ENCODE peak calls at places on chromosomes 1 and 21, in five cellular contexts. Q is HepG2, F is H1, E is GM12878, W is SK-N-SH. Z is an unnamed sample.
A peak's percentile ranks its signal among the peaks of the same experiment; 100 is the strongest.

GRCh38 chr1:227869851-227870305 is 54.4 kb downstream of the PRSS38 start:
- DNase-seq in Q (no peak), F (no peak), E (no peak), W (no peak), Z (no peak)

GRCh38 chr1:171807547-171807946 is 26.1 kb downstream of the METTL13 start:
- DNase-seq in Q (no peak), F (no peak), E (no peak), W (no peak), Z (no peak)

GRCh38 chr1:54987830-54988705 is 7.6 kb downstream of the TMEM61 start:
- DNase-seq in Q (no peak), F (no peak), E (no peak), W (peak; percentile 84), Z (no peak)

GRCh38 chr1:169044296-169044695 is 62.2 kb upstream of the ATP1B1 start:
- DNase-seq in Q (no peak), F (no peak), E (peak; percentile 76), W (no peak), Z (no peak)

GRCh38 chr1:207883660-207884245 is 27.2 kb downstream of the CD34 start:
- DNase-seq in Q (no peak), F (no peak), E (no peak), W (no peak), Z (no peak)

GRCh38 chr1:77978293-77978968 is 441 bp downstream of the FUBP1 start:
- DNase-seq in Q (peak; percentile 92), F (peak; percentile 34), E (peak; percentile 89), W (peak; percentile 74), Z (peak; percentile 88)

GRCh38 chr1:101150676-101151075 is 86.1 kb upstream of the S1PR1 start:
- DNase-seq in Q (peak; percentile 46), F (no peak), E (no peak), W (no peak), Z (no peak)

GRCh38 chr1:108041360-108042143 is 76.6 kb upstream of the VAV3 start:
- DNase-seq in Q (no peak), F (no peak), E (no peak), W (no peak), Z (no peak)

GRCh38 chr1:81170721-81171120 is 630.0 kb upstream of the ADGRL2 start:
- DNase-seq in Q (no peak), F (no peak), E (no peak), W (no peak), Z (no peak)

GRCh38 chr1:167645161-167645560 is 15.1 kb downstream of the RCSD1 start:
- DNase-seq in Q (no peak), F (no peak), E (no peak), W (no peak), Z (no peak)

GRCh38 chr1:81477704-81478103 is 323.0 kb upstream of the ADGRL2 start:
- DNase-seq in Q (no peak), F (no peak), E (no peak), W (no peak), Z (no peak)

GRCh38 chr21:28442085-28442484 is 550.6 kb downstream of the LTN1 start:
- DNase-seq in Q (no peak), F (no peak), E (no peak), W (no peak), Z (no peak)
- H2AFZ ChIP-seq in Q (no peak overlapping the region), F (no peak overlapping the region), E (no peak overlapping the region), W (no peak overlapping the region), Z (no peak overlapping the region)

GRCh38 chr1:180260541-180260940 is 30.5 kb downstream of the LHX4 start:
- DNase-seq in Q (no peak), F (no peak), E (no peak), W (no peak), Z (no peak)
- H3K27me3 ChIP-seq in Q (peaks cover 58% of the 10 kb centered on the region), F (no peaks in the 10 kb centered on the region), E (no peaks in the 10 kb centered on the region), W (no peaks in the 10 kb centered on the region), Z (peaks cover 53% of the 10 kb centered on the region)

GRCh38 chr1:11805454-11806306 is at the start of the genes CLCN6 and MTHFR:
- DNase-seq in Q (peak; percentile 98), F (peak; percentile 98), E (peak; percentile 97), W (peak; percentile 99), Z (peak; percentile 97)

GRCh38 chr1:11802973-11803885 is 2.5 kb downstream of the MTHFR start:
- DNase-seq in Q (peak; percentile 64), F (peak; percentile 84), E (peak; percentile 42), W (peak; percentile 72), Z (peak; percentile 90)

GRCh38 chr1:11807087-11807486 is 1.1 kb downstream of the CLCN6 start:
- DNase-seq in Q (no peak), F (no peak), E (no peak), W (no peak), Z (no peak)

GRCh38 chr1:11806307-11806936 is 431 bp downstream of the CLCN6 start:
- DNase-seq in Q (no peak), F (no peak), E (no peak), W (no peak), Z (peak; percentile 79)

GRCh38 chr1:11804666-11805453 is 904 bp downstream of the MTHFR start:
- DNase-seq in Q (no peak), F (no peak), E (no peak), W (peak; percentile 47), Z (peak; percentile 95)
- TF ChIP-seq CHD2 in Q (no peak), F (no peak), E (no peak), W (no peak), Z (no peak)

GRCh38 chr1:235998812-235999211 is 66.1 kb downstream of the NID1 start:
- DNase-seq in Q (no peak), F (no peak), E (peak; percentile 74), W (no peak), Z (no peak)
- H2AFZ ChIP-seq in Q (no peak overlapping the region), F (no peak overlapping the region), E (peak overlapping the region; percentile 58), W (peak overlapping the region; percentile 33), Z (peak overlapping the region; percentile 59)

GRCh38 chr1:3501437-3501836 is 47.0 kb downstream of the ARHGEF16 start:
- DNase-seq in Q (no peak), F (no peak), E (no peak), W (no peak), Z (no peak)
- H3K27me3 ChIP-seq in Q (peaks cover 34% of the 10 kb centered on the region), F (no peaks in the 10 kb centered on the region), E (no peaks in the 10 kb centered on the region), W (no peaks in the 10 kb centered on the region), Z (peaks cover 60% of the 10 kb centered on the region)

GRCh38 chr1:35470964-35471613 is 86.1 kb downstream of the KIAA0319L start:
- DNase-seq in Q (no peak), F (peak; percentile 3), E (no peak), W (no peak), Z (no peak)

GRCh38 chr1:35481229-35481628 is 76.0 kb downstream of the KIAA0319L start:
- DNase-seq in Q (no peak), F (no peak), E (no peak), W (no peak), Z (no peak)

GRCh38 chr1:35476099-35476674 is 81.0 kb downstream of the KIAA0319L start:
- DNase-seq in Q (no peak), F (no peak), E (no peak), W (no peak), Z (no peak)

GRCh38 chr1:35477870-35478269 is 79.3 kb downstream of the KIAA0319L start:
- DNase-seq in Q (no peak), F (no peak), E (no peak), W (no peak), Z (no peak)

GRCh38 chr1:35475356-35475755 is 81.8 kb downstream of the KIAA0319L start:
- DNase-seq in Q (no peak), F (no peak), E (no peak), W (no peak), Z (no peak)
- TF ChIP-seq CHD2 in Q (no peak), F (no peak), E (no peak), W (no peak), Z (no peak)

GRCh38 chr1:16112558-16113555 is 39.4 kb upstream of the FAM131C start:
- DNase-seq in Q (peak; percentile 90), F (no peak), E (no peak), W (peak; percentile 60), Z (no peak)
- H2AFZ ChIP-seq in Q (no peak overlapping the region), F (no peak overlapping the region), E (no peak overlapping the region), W (peak overlapping the region; percentile 47), Z (no peak overlapping the region)